ENCODE peak calls at places on chromosomes 13 and 19, in six cellular contexts. A, J, V, F, C and D are unnamed samples.
A peak's percentile ranks its signal among the peaks of the same experiment; 100 is the strongest.

GRCh38 chr19:21474671-21475181 is 30.7 kb upstream of the ZNF429 start:
- DNase-seq in A (peak; percentile 75), J (peak; percentile 20), V (peak; percentile 94), F (peak; percentile 59), C (peak; percentile 77), D (peak; percentile 45)

GRCh38 chr19:56120002-56120370 is 1.1 kb downstream of the ZNF787 start:
- DNase-seq in A (no peak), J (no peak), V (no peak), F (no peak), C (no peak), D (no peak)

GRCh38 chr13:114148521-114148855 is 16.1 kb upstream of the RASA3 start:
- DNase-seq in A (peak; percentile 51), J (no peak), V (no peak), F (peak; percentile 76), C (peak; percentile 35), D (no peak)

GRCh38 chr13:45870232-45870631 is 18.7 kb upstream of the SIAH3 start:
- DNase-seq in A (no peak), J (no peak), V (no peak), F (no peak), C (no peak), D (no peak)

GRCh38 chr19:42412223-42412622 is 15.0 kb downstream of the LIPE start:
- DNase-seq in A (no peak), J (no peak), V (no peak), F (no peak), C (peak; percentile 76), D (no peak)

GRCh38 chr19:19540707-19541515 is 2.8 kb downstream of the CILP2 start:
- DNase-seq in A (peak; percentile 68), J (no peak), V (peak; percentile 69), F (peak; percentile 52), C (peak; percentile 79), D (no peak)

GRCh38 chr19:18939922-18940775 is 868 bp downstream of the HOMER3 start:
- DNase-seq in A (peak; percentile 37), J (no peak), V (peak; percentile 50), F (no peak), C (peak; percentile 36), D (peak; percentile 65)

GRCh38 chr13:28532226-28533048 is 37.5 kb upstream of the FLT1 start:
- DNase-seq in A (no peak), J (no peak), V (peak; percentile 49), F (no peak), C (no peak), D (no peak)

GRCh38 chr13:99312493-99312883 is 5.3 kb upstream of the GPR183 start:
- DNase-seq in A (no peak), J (no peak), V (peak; percentile 53), F (no peak), C (no peak), D (peak; percentile 83)

GRCh38 chr19:1911098-1911497 is 5.9 kb downstream of the ADAT3 start:
- DNase-seq in A (no peak), J (no peak), V (no peak), F (no peak), C (no peak), D (no peak)

GRCh38 chr19:8161135-8161646 is 11.8 kb upstream of the FBN3 start:
- DNase-seq in A (peak; percentile 30), J (no peak), V (peak; percentile 73), F (no peak), C (no peak), D (no peak)

GRCh38 chr13:43874512-43875092 is 4.9 kb downstream of the CCDC122 start:
- DNase-seq in A (no peak), J (no peak), V (no peak), F (no peak), C (no peak), D (no peak)

GRCh38 chr13:76027131-76027530 is 391.0 kb downstream of the LMO7 start:
- DNase-seq in A (no peak), J (no peak), V (no peak), F (no peak), C (no peak), D (no peak)

GRCh38 chr13:79018166-79018565 is 359.2 kb upstream of the OBI1 start:
- DNase-seq in A (no peak), J (no peak), V (no peak), F (no peak), C (no peak), D (no peak)

GRCh38 chr19:14544047-14544446 is 14.7 kb downstream of the TECR start:
- DNase-seq in A (no peak), J (no peak), V (no peak), F (no peak), C (no peak), D (no peak)

GRCh38 chr19:47821460-47822020 is at the start of gene CRX:
- DNase-seq in A (no peak), J (no peak), V (no peak), F (no peak), C (no peak), D (no peak)

GRCh38 chr13:39406688-39407087 is 196.3 kb downstream of the LHFPL6 start:
- DNase-seq in A (no peak), J (no peak), V (no peak), F (no peak), C (no peak), D (no peak)

GRCh38 chr19:39745645-39746044 is 7.8 kb upstream of the CLC start:
- DNase-seq in A (no peak), J (no peak), V (no peak), F (no peak), C (no peak), D (no peak)

GRCh38 chr19:50384685-50385535 is 763 bp downstream of the POLD1 start:
- DNase-seq in A (no peak), J (no peak), V (peak; percentile 36), F (no peak), C (no peak), D (no peak)

GRCh38 chr19:47363758-47364529 is 14.8 kb downstream of the DHX34 start:
- DNase-seq in A (no peak), J (no peak), V (no peak), F (no peak), C (no peak), D (no peak)

GRCh38 chr19:38270587-38271167 is 6.3 kb downstream of the SPINT2 start:
- DNase-seq in A (no peak), J (no peak), V (no peak), F (no peak), C (no peak), D (no peak)

GRCh38 chr19:4051175-4052101 is 15.3 kb downstream of the ZBTB7A start:
- DNase-seq in A (no peak), J (no peak), V (no peak), F (no peak), C (peak; percentile 33), D (no peak)

GRCh38 chr13:55534306-55534705 is 1606.4 kb upstream of the PRR20A start:
- DNase-seq in A (no peak), J (no peak), V (no peak), F (no peak), C (no peak), D (no peak)

GRCh38 chr19:17098326-17098725 is 22.7 kb downstream of the MYO9B start:
- DNase-seq in A (no peak), J (no peak), V (no peak), F (no peak), C (no peak), D (no peak)

GRCh38 chr19:17687141-17687856 is 855 bp downstream of the UNC13A start:
- DNase-seq in A (no peak), J (no peak), V (no peak), F (no peak), C (no peak), D (no peak)

GRCh38 chr19:58166708-58167280 is 16.1 kb upstream of the ZNF274 start:
- DNase-seq in A (no peak), J (no peak), V (no peak), F (no peak), C (no peak), D (no peak)

GRCh38 chr19:38213911-38214625 is 10.0 kb downstream of the DPF1 start:
- DNase-seq in A (no peak), J (no peak), V (no peak), F (no peak), C (no peak), D (no peak)

GRCh38 chr19:35346193-35347052 is 1.3 kb upstream of the FFAR1 start:
- DNase-seq in A (peak; percentile 44), J (no peak), V (no peak), F (peak; percentile 58), C (peak; percentile 42), D (no peak)

GRCh38 chr13:111153977-111154332 is 38.8 kb downstream of the ARHGEF7 start:
- DNase-seq in A (no peak), J (no peak), V (peak; percentile 53), F (peak; percentile 30), C (peak; percentile 52), D (peak; percentile 79)

GRCh38 chr13:111156421-111156820 is 41.3 kb downstream of the ARHGEF7 start:
- DNase-seq in A (no peak), J (no peak), V (no peak), F (no peak), C (no peak), D (no peak)

GRCh38 chr13:111152836-111153235 is 37.7 kb downstream of the ARHGEF7 start:
- DNase-seq in A (no peak), J (no peak), V (peak; percentile 26), F (no peak), C (peak; percentile 34), D (no peak)

GRCh38 chr13:111158136-111158805 is 43.2 kb downstream of the ARHGEF7 start:
- DNase-seq in A (no peak), J (no peak), V (no peak), F (no peak), C (no peak), D (no peak)

GRCh38 chr13:111153279-111153976 is 38.3 kb downstream of the ARHGEF7 start:
- DNase-seq in A (peak; percentile 92), J (peak; percentile 82), V (peak; percentile 95), F (peak; percentile 94), C (peak; percentile 94), D (peak; percentile 89)
- TF ChIP-seq CTCF in A (no peak), J (no peak), V (peak; percentile 13), F (no peak), C (no peak), D (peak; percentile 39)

DNA sequence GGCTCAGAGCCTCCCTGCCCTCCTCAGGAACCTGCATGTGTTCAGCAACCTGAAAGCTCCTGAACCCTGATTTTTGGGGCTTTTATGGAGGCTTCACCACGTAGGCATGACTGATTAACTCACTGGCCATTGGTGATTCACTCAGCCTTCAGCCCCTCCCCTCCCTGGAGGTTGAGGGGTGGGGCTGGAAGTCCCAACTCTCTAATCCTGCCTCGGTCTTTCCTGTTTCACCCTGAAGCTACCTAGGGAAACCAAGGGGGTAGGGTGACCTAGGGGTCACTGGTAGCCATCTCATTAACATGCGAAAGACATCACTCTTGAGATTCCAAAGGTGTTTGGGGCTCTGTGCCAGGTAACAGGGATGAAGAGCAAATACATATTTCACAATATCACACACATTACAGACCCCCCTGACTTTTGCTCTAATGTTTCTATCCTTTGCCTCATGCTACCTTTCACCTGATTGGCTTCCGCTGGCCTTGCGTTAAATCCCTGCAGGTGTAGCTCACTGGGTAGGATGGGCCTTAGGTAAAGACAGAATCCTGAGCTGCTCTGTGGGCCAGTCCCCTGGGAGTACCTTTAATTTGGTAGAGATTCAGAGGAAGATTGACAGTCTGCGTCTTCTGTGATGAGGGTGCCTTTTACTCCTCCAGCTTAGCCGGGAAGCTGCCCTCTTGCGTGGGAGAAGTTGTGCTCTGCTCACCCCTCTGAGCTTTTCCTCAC is 260.6 kb downstream of the ATP8A2 start:
- DNase-seq in A (no peak), J (no peak), V (no peak), F (no peak), C (no peak), D (no peak)
- H3K4me3 ChIP-seq in A (no peak overlapping the region), J (no peak overlapping the region), V (no peak overlapping the region), F (no peak overlapping the region), C (no peak overlapping the region), D (no peak overlapping the region)

GRCh38 chr13:20387441-20387971 is 138.2 kb downstream of the CRYL1 start:
- DNase-seq in A (peak; percentile 17), J (no peak), V (no peak), F (no peak), C (no peak), D (no peak)
- H3K27ac ChIP-seq in A (no peak overlapping the region), J (peak overlapping the region; percentile 49), V (no peak overlapping the region), F (no peak overlapping the region), C (no peak overlapping the region), D (no peak overlapping the region)

GRCh38 chr19:843180-843835 is 2.5 kb downstream of the PRTN3 start:
- DNase-seq in A (peak; percentile 58), J (no peak), V (no peak), F (no peak), C (no peak), D (no peak)
- TF ChIP-seq CTCF in A (peak; percentile 15), J (no peak), V (no peak), F (no peak), C (no peak), D (no peak)